ENCODE peak calls at places on chromosomes 7 and 10, in eight cellular contexts. P is stimulated activated CD8-positive, alpha-beta memory T cell treated with anti-CD3 and anti-CD28 coated beads, Interleukin-12 subunit alpha, Interleukin-12 subunit beta, amount 100 ng/mL, for 4 hours; A is germinal center; U is HT-29; C is glomerular endothelial cell; Q is NT2/D1; R is dermis blood vessel endothelial cell; D is stimulated activated CD4-positive, alpha-beta T cell treated with anti-CD3 and anti-CD28 coated beads, TNF-alpha, amount 100 ng/mL, for 4 hours. X is an unnamed sample.
A peak's percentile ranks its signal among the peaks of the same experiment; 100 is the strongest.

GRCh38 chr10:70672165-70672992 is at the start of gene ADAMTS14:
- DNase-seq in D (no peak), R (peak; percentile 26), C (no peak), Q (no peak), U (no peak), P (peak; percentile 19), A (no peak), X (no peak)

GRCh38 chr7:131115340-131115739 is 212.3 kb upstream of the MKLN1 start:
- DNase-seq in C (no peak), P (no peak), A (no peak), R (no peak), U (no peak), D (no peak), Q (no peak), X (no peak)

GRCh38 chr7:4000934-4001333 is 681.2 kb upstream of the FOXK1 start:
- DNase-seq in D (no peak), Q (no peak), U (no peak), C (no peak), P (no peak), R (no peak), A (no peak), X (no peak)

GRCh38 chr7:94042381-94042780 is 38.2 kb upstream of the BET1 start:
- DNase-seq in A (no peak), D (no peak), U (no peak), Q (no peak), R (no peak), C (no peak), P (no peak), X (no peak)

GRCh38 chr10:72470670-72471069 is 116.0 kb upstream of the DNAJB12 start:
- DNase-seq in R (no peak), C (no peak), U (no peak), A (no peak), P (no peak), D (no peak), Q (no peak), X (no peak)

GRCh38 chr10:91206427-91206826 is 14.0 kb upstream of the PCGF5 start:
- DNase-seq in A (no peak), Q (no peak), P (no peak), U (no peak), D (no peak), R (no peak), C (no peak), X (no peak)

GRCh38 chr10:3867454-3868273 is 82.7 kb upstream of the KLF6 start:
- DNase-seq in U (no peak), D (no peak), P (no peak), Q (no peak), C (no peak), A (no peak), R (no peak), X (no peak)

GRCh38 chr7:106883627-106884026 is 18.5 kb downstream of the PIK3CG start:
- DNase-seq in U (no peak), P (no peak), C (no peak), R (peak; percentile 21), Q (no peak), D (no peak), A (peak; percentile 62), X (no peak)

GRCh38 chr10:25843551-25844170 is 90.4 kb upstream of the MYO3A start:
- DNase-seq in P (no peak), R (no peak), D (no peak), C (no peak), U (no peak), Q (no peak), A (no peak), X (no peak)

GRCh38 chr7:136353287-136353686 is 376.1 kb upstream of the MTPN start:
- DNase-seq in U (no peak), P (no peak), D (no peak), Q (no peak), A (no peak), C (no peak), R (no peak), X (no peak)

GRCh38 chr10:78806805-78807221 is 262.0 kb upstream of the ZMIZ1 start:
- DNase-seq in C (no peak), U (peak; percentile 52), Q (no peak), P (no peak), R (no peak), A (no peak), D (no peak), X (no peak)

GRCh38 chr7:89605362-89605761 is 548.9 kb upstream of the STEAP1 start:
- DNase-seq in Q (no peak), D (no peak), P (no peak), C (no peak), U (no peak), R (no peak), A (no peak), X (no peak)

GRCh38 chr10:98460837-98461499 is 14.2 kb upstream of the HPS1 start:
- DNase-seq in R (peak; percentile 92), A (no peak), D (no peak), C (peak; percentile 76), Q (no peak), U (peak; percentile 71), P (no peak), X (no peak)

GRCh38 chr7:74612015-74612829 is 45.3 kb upstream of the GTF2I start:
- DNase-seq in A (no peak), Q (no peak), P (no peak), U (peak; percentile 68), D (no peak), C (no peak), R (peak; percentile 12), X (no peak)

GRCh38 chr7:111560773-111561658 is 1.3 kb downstream of the IMMP2L start:
- DNase-seq in P (no peak), D (no peak), A (no peak), U (peak; percentile 61), C (peak; percentile 29), Q (no peak), R (peak; percentile 61), X (no peak)

GRCh38 chr7:133712544-133712943 is 414.6 kb upstream of the LRGUK start:
- DNase-seq in R (no peak), U (no peak), C (no peak), A (no peak), Q (no peak), P (no peak), D (no peak), X (no peak)

GRCh38 chr7:138170298-138170697 is 94.0 kb downstream of the AKR1D1 start:
- DNase-seq in P (no peak), Q (peak; percentile 68), A (no peak), U (no peak), R (no peak), D (no peak), C (no peak), X (no peak)

GRCh38 chr7:94949532-94949931 is 42.1 kb downstream of the PPP1R9A start:
- DNase-seq in C (no peak), P (no peak), A (no peak), R (no peak), U (no peak), D (no peak), Q (no peak), X (no peak)

GRCh38 chr10:23702977-23703414 is 264.1 kb downstream of the OTUD1 start:
- DNase-seq in C (peak; percentile 3), U (peak; percentile 83), P (peak; percentile 6), Q (peak; percentile 85), A (peak; percentile 45), D (no peak), R (peak; percentile 68), X (no peak)

GRCh38 chr7:45574521-45575500 is 643 bp downstream of the ADCY1 start:
- DNase-seq in P (no peak), U (no peak), R (peak; percentile 63), Q (peak; percentile 68), D (no peak), A (peak; percentile 47), C (no peak), X (no peak)

GRCh38 chr7:139482662-139483466 is 609 bp downstream of the KLRG2 start:
- DNase-seq in C (no peak), Q (no peak), R (peak; percentile 29), A (no peak), D (peak; percentile 19), P (no peak), U (no peak), X (no peak)

GRCh38 chr7:156160811-156161210 is 348.5 kb upstream of the SHH start:
- DNase-seq in C (no peak), A (no peak), U (peak; percentile 16), D (no peak), Q (peak; percentile 30), P (no peak), R (no peak), X (no peak)

GRCh38 chr10:119162693-119163092 is 2.8 kb downstream of the SFXN4 start:
- DNase-seq in A (no peak), C (no peak), U (no peak), P (no peak), D (no peak), Q (no peak), R (no peak), X (no peak)

GRCh38 chr7:99196536-99197288 is 11.2 kb downstream of the KPNA7 start:
- DNase-seq in D (no peak), Q (no peak), A (no peak), C (no peak), P (no peak), R (peak; percentile 16), U (no peak), X (no peak)

GRCh38 chr7:50287121-50287520 is 17.4 kb upstream of the IKZF1 start:
- DNase-seq in R (no peak), C (no peak), Q (no peak), U (no peak), P (no peak), D (no peak), A (no peak), X (no peak)

GRCh38 chr10:5618829-5619228 is 47.6 kb downstream of the ASB13 start:
- DNase-seq in U (no peak), C (no peak), D (no peak), R (no peak), P (no peak), A (no peak), Q (no peak), X (no peak)

GRCh38 chr7:33487998-33488682 is 358.8 kb downstream of the BBS9 start:
- DNase-seq in Q (no peak), P (no peak), U (no peak), C (no peak), R (no peak), D (no peak), A (no peak), X (no peak)

GRCh38 chr7:111499027-111499426 is 63.3 kb downstream of the IMMP2L start:
- DNase-seq in C (no peak), P (no peak), U (peak; percentile 41), Q (no peak), D (no peak), R (peak; percentile 23), A (no peak), X (no peak)

GRCh38 chr10:112373912-112374338 is at the start of gene ACSL5:
- DNase-seq in P (no peak), Q (no peak), D (no peak), A (no peak), R (no peak), U (peak; percentile 49), C (no peak), X (no peak)

GRCh38 chr10:3096149-3096548 is 28.8 kb downstream of the PFKP start:
- DNase-seq in D (no peak), U (no peak), P (no peak), Q (no peak), A (no peak), R (peak; percentile 44), C (no peak), X (no peak)

GRCh38 chr7:4835398-4836205 is 26.2 kb downstream of the PAPOLB start:
- DNase-seq in U (no peak), C (no peak), A (no peak), Q (no peak), P (no peak), R (no peak), D (no peak), X (no peak)

X was measured in activated T-helper 9 cell treated with anti-CD3 and anti-CD28 coated beads, Interleukin-2, amount 50 U/mL, for 16 hours.